ENCODE peak calls at places on chromosomes 16 and 17, in six cellular contexts. R is tibial artery, I is esophagus squamous epithelium, C is dorsolateral prefrontal cortex, H is cardiac muscle cell, Z is BJ. S is an unnamed sample.

GRCh38 chr17:40597168-40598020 is 32.1 kb upstream of the CCR7 start:
- DNase-seq in Z (no peak), R (no peak), C (no peak), H (no peak), I (no peak), S (no peak)

GRCh38 chr16:51137097-51137496 is 14.0 kb downstream of the SALL1 start:
- DNase-seq in R (no peak), I (no peak), Z (no peak), H (no peak), C (peak), S (no peak)

GRCh38 chr17:45227101-45227591 is 5.5 kb downstream of the FMNL1 start:
- DNase-seq in H (no peak), Z (no peak), C (no peak), I (no peak), R (no peak), S (no peak)

GRCh38 chr17:59842901-59843652 is 49.7 kb downstream of the TUBD1 start:
- DNase-seq in I (no peak), Z (peak), R (no peak), C (no peak), H (no peak), S (peak)

GRCh38 chr16:19595043-19595767 is 39.7 kb downstream of the VPS35L start:
- DNase-seq in Z (peak), I (no peak), H (no peak), C (no peak), R (no peak), S (peak)

GRCh38 chr16:65754799-65755691 is 611.4 kb upstream of the CDH5 start:
- DNase-seq in Z (peak), C (no peak), H (no peak), R (no peak), I (no peak), S (no peak)

GRCh38 chr17:4892063-4892410 is 7.3 kb upstream of the C17orf107 start:
- DNase-seq in C (no peak), H (no peak), I (no peak), R (no peak), Z (no peak), S (no peak)

GRCh38 chr17:61238455-61238933 is 161.1 kb upstream of the TBX2 start:
- DNase-seq in I (no peak), Z (no peak), R (no peak), C (no peak), H (no peak), S (no peak)

GRCh38 chr16:12685806-12686205 is 117.9 kb downstream of the CPPED1 start:
- DNase-seq in I (no peak), R (no peak), C (peak), Z (no peak), H (no peak), S (no peak)

GRCh38 chr17:9959377-9959981 is 54.4 kb upstream of the RCVRN start:
- DNase-seq in H (peak), I (no peak), R (no peak), Z (no peak), C (peak), S (no peak)

GRCh38 chr17:31394544-31394943 is 3.1 kb downstream of the RAB11FIP4 start:
- DNase-seq in Z (peak), R (peak), H (peak), C (peak), I (no peak), S (peak)

GRCh38 chr16:31695667-31696066 is 168.0 kb downstream of the AHSP start:
- DNase-seq in R (no peak), Z (no peak), I (no peak), C (no peak), H (no peak), S (no peak)

DNA sequence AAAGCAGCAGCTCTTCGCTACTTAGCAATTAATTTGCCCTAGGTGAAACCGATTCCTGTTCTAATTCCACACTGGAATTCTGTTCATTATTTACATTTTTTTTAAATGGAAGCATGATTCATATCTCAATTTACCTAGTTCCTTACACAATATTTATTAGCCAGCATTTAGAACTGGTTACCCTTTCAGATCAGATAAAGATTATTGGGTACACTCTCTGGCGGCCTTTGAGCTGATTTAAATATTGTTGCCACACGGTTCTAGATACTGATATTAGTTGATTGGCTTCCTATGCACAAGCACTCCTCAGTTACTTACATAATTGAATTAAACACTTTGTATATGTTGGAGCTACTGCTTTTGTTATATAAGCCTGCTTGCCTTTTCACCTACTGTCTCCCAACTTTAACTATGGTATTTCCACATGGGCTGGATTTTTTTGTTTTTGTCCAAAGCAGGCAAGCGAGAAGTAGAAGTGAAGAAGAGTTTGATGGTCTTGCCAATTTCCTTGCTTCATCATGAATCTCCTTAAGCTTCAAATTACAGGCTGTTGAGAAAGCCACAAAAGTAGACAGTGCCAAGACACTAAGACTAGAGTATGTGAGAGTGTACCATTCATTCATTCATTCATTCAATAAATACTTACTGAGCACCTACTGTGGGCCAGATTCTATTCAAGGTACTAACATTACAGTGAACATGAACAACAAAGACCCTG is 3.9 kb upstream of the ALDH3A2 start:
- DNase-seq in Z (no peak), H (no peak), R (no peak), C (no peak), I (no peak), S (no peak)
- H3K4me3 ChIP-seq in Z (no peak), H (no peak), R (no peak), C (no peak), I (no peak), S (no peak)

DNA sequence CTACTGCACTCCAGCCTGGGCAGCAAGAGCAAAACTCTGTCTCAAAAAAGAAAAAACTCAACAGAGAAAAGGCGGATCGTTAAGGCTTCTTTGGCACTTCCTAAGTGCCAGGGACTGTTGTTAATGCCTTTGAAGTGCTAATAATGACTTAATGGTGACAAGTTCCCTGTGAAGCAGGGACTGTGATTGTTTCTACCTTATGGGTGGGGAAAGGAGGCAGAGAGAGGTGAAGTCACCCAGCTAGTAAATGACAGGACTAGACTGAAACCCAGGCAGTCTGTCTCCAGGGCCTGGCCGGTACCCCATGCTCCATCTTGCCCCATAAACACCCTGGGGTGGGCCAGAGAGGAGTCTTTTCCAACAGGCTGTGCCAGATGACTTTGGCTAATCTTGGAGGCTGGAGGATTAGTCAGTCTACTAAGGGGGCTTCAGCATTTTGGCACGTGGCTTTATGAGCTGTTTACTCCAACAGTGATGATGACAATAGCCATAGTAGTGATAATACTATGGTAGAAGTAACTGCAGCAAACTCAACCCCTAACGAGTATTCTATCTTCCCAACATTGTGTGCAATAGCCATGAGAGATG is 26.9 kb downstream of the ABCC1 start:
- DNase-seq in H (no peak), R (no peak), Z (no peak), I (no peak), C (no peak), S (no peak)
- H3K4me3 ChIP-seq in H (no peak), R (no peak), Z (no peak), I (no peak), C (no peak), S (no peak)

GRCh38 chr17:58337126-58337599 is 8.6 kb upstream of the TSPOAP1 start:
- DNase-seq in C (no peak), Z (no peak), H (no peak), I (no peak), R (no peak), S (no peak)
- H3K4me3 ChIP-seq in C (no peak), Z (no peak), H (no peak), I (peak), R (no peak), S (no peak)

DNA sequence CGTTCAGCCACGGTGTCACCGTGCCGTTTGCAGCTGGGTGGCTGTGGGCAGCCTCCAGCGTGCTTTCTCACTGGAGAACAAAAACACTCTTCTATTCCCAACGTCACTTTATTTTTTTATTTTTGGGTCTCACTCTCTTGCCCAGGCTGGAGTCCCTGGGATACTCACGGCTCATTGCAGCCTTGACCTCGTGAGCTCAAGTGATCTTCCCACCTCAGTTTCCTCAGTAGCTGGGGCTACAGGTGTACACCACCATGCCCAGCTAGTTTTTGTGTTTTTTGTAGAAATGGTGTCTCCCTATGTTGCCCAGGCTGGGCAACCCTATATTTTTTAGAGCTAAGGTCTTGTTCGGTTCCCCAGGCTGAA is 34.4 kb upstream of the ZC3H18 start:
- DNase-seq in C (no peak), Z (no peak), I (no peak), H (no peak), R (no peak), S (no peak)
- H3K4me3 ChIP-seq in C (no peak), Z (no peak), I (no peak), H (no peak), R (no peak), S (no peak)

GRCh38 chr17:49259663-49260010 is 29.1 kb upstream of the PHOSPHO1 start:
- DNase-seq in C (no peak), Z (no peak), H (no peak), I (no peak), R (no peak), S (no peak)

GRCh38 chr17:49257296-49257695 is 26.7 kb upstream of the PHOSPHO1 start:
- DNase-seq in R (no peak), H (no peak), C (no peak), I (no peak), Z (no peak), S (no peak)

GRCh38 chr17:49266233-49266632 is 35.6 kb upstream of the PHOSPHO1 start:
- DNase-seq in I (no peak), H (no peak), Z (no peak), R (no peak), C (no peak), S (no peak)

GRCh38 chr17:49260011-49260921 is 29.7 kb upstream of the PHOSPHO1 start:
- DNase-seq in C (no peak), R (peak), Z (peak), H (peak), I (no peak), S (peak)

DNA sequence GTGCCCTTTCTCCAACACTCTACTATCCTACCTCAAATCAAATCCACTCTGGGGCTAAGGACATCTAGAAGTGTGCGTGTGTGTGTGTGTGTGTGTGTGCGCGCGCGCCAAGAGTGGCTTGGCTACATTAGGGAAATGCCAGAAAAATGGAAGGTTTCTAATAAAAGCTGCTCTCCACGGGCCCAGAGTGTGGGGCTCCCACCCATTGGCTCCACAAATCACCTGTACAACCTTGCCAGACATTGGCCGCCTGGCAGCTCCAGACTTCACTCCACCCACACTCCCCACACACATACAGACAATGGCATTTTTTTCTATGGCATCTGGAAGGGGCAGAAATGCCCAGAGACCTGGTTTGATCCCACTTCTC is 30.3 kb upstream of the PHOSPHO1 start:
- DNase-seq in C (no peak), Z (no peak), H (no peak), I (no peak), R (no peak), S (no peak)
- H3K4me3 ChIP-seq in C (peak), Z (no peak), H (no peak), I (peak), R (peak), S (peak)

DNA sequence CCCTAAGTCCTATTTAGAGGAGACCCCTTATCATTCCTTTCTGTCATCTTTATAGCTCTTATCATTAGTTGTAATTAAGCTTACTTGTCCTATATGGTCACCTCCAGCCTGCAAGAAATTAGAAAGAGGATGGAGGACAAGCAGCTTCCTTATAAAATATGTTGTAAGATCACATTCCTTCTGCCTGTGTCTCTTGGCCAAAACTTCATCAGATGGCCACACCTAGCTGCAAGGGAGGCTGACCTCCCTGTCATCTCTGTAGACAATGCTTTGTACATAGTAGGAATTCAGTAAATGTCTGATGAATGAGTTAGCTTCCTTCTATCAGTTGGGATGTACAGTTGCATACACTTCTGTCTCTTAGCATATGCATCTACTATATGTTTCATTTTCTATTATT is 1.9 kb downstream of the TTC19 start:
- DNase-seq in H (no peak), C (no peak), Z (no peak), I (no peak), R (no peak), S (no peak)
- H3K4me3 ChIP-seq in H (no peak), C (peak), Z (no peak), I (no peak), R (no peak), S (no peak)

GRCh38 chr17:68197091-68197996 is 50.5 kb upstream of the AMZ2 start:
- DNase-seq in C (no peak), I (no peak), H (no peak), Z (no peak), R (no peak), S (no peak)

GRCh38 chr17:68197997-68198930 is 49.6 kb upstream of the AMZ2 start:
- DNase-seq in R (no peak), H (no peak), Z (no peak), I (no peak), C (no peak), S (no peak)

GRCh38 chr17:68200689-68201424 is 47.0 kb upstream of the AMZ2 start:
- DNase-seq in C (peak), H (peak), I (no peak), Z (no peak), R (peak), S (no peak)

GRCh38 chr17:68199837-68200688 is 47.8 kb upstream of the AMZ2 start:
- DNase-seq in C (no peak), I (no peak), H (no peak), Z (no peak), R (no peak), S (no peak)

DNA sequence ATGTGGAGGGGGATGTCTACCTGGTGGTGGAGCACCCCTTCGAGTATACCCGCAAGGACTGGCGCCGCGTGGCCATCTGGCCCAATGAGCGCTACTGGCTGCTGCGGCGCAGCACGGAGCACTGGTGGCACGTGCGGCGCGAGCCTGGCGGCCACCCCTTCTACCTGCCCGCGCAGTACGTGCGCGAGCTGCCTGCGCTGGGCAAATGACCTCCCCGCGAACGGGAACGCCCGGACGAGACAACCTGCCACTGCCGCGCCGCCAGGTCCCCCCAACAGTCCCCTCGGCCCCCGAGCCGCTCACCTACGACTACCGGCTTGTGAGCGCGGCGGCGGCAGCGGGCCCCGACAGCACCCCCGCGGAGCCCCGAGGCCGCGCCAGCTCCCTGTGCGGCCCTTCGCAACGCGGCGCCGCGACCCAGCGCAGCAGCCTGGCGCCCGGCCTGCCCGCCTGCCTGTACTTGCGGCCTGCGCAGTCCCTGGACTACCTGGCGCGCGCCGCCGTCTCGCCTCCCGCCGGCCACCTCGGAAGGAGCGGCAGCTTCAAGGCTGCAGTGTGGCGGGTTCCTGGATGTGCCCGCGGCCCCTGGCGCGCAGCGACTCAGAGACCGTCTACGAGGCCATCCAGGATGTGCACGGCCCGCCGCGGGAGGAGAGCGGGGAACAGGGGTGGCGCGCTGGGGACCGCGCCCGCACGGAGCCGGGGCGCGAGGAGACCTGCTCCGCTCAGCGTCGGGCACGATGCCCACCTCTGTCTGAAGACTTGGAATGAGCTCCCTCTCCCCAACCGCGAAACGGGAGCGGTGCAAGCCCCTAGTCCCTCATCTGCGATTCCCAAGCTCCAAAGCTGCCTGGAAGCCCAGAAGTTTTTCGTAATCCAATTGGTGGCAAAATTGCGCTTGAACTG is 48.7 kb upstream of the AMZ2 start:
- DNase-seq in H (peak), I (no peak), R (no peak), Z (no peak), C (no peak), S (no peak)
- H3K4me3 ChIP-seq in H (peak), I (peak), R (peak), Z (no peak), C (peak), S (no peak)

GRCh38 chr16:86515420-86515779 is 5.1 kb downstream of the FOXF1 start:
- DNase-seq in I (no peak), H (no peak), R (no peak), Z (no peak), C (no peak), S (no peak)

GRCh38 chr16:86516618-86517003 is 6.3 kb downstream of the FOXF1 start:
- DNase-seq in Z (no peak), I (no peak), C (no peak), R (no peak), H (no peak), S (no peak)

GRCh38 chr16:86517033-86517432 is 6.7 kb downstream of the FOXF1 start:
- DNase-seq in Z (no peak), R (no peak), H (no peak), C (no peak), I (no peak), S (no peak)

GRCh38 chr16:86514656-86515376 is 4.5 kb downstream of the FOXF1 start:
- DNase-seq in H (no peak), I (no peak), R (no peak), Z (no peak), C (no peak), S (no peak)

DNA sequence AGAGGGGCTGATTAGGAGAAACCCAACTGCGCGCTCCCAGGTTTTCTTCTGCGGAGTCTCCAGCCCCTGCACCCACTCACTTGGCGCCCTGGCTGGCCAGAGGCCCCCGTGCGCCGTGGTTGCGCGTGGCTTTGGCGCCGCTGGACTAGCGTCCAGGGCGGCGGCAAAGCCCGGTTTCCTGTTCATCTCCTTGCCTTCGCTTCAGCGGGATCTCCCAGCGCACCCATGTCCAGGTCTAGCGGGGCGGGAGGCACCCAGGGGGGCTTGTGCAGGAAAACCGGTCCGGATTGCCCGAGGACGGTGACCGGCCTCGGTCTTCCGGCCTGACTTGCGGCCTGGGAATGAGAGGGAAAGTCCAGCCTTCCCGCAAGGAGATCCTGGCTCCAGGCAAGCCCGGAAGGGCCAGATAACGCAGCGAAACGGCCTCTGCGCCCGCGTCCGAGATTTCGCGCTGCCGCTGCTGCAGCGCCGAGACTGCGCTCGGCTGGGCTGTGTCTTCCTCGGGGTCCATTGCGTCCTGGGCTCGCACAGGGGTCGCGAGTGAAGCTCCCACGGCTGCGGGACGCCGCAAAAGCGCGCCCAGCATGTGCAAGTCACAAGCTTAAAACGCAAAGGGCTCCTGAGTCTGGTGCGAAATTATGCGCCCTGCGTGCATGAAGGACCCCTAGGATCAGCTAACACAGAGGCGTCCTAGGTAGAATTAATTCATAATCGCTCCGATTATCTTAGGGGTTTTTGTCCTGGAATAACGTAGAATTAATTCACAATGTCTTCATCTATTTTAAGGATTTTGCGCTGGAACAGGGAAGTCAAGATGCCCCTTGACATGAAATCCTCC is 5.7 kb downstream of the FOXF1 start:
- DNase-seq in Z (no peak), H (peak), C (no peak), I (no peak), R (no peak), S (no peak)
- H3K4me3 ChIP-seq in Z (peak), H (peak), C (no peak), I (peak), R (no peak), S (no peak)

DNA sequence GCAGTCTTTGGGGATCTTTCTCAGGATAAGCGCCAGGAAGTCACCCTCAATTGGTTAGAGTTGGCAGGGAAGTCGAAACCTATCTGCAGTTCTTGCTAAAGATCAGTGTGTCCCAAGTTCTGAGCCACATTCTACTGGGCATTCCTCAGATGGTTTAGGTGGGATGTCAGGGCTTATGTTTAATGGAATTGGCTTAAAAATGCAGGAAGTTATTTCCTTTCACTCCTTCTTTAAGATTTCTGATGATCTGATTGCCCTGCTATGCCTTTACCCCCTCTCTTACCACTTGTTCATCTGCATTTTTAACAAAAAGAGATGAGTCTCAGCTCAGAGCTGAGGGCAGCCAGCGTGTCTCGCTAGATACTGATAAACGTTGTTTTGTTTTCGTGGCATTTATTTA is 30.8 kb downstream of the FOXL1 start:
- DNase-seq in H (no peak), I (no peak), C (no peak), R (no peak), Z (peak), S (peak)
- H3K4me3 ChIP-seq in H (no peak), I (no peak), C (no peak), R (no peak), Z (no peak), S (no peak)